ENCODE peak calls at places on chromosomes 2 and 18, in eight cellular contexts. M, A, H, J, R, S, O and Z are unnamed samples.

GRCh38 chr2:24749069-24749691 is 44.0 kb downstream of the PTRHD1 start:
- DNase-seq in J (no peak), A (no peak), R (no peak), O (no peak), H (no peak), S (no peak), M (no peak), Z (no peak)

GRCh38 chr2:43441195-43441594 is 154.6 kb downstream of the THADA start:
- DNase-seq in M (no peak), A (no peak), O (no peak), H (no peak), S (no peak), J (no peak), R (no peak), Z (no peak)

GRCh38 chr18:57329856-57330255 is 22.5 kb upstream of the ST8SIA3 start:
- DNase-seq in A (no peak), J (no peak), M (no peak), S (no peak), H (no peak), R (no peak), O (no peak), Z (no peak)

GRCh38 chr2:212494413-212495020 is 44.1 kb downstream of the ERBB4 start:
- DNase-seq in M (no peak), H (no peak), S (no peak), O (no peak), A (no peak), J (no peak), R (no peak), Z (no peak)

GRCh38 chr2:112275887-112276773 is 733 bp downstream of the ZC3H6 start:
- DNase-seq in O (peak), A (peak), H (peak), S (peak), M (peak), R (peak), J (peak), Z (peak)

GRCh38 chr2:156892449-156893335 is 364.8 kb upstream of the GALNT5 start:
- DNase-seq in A (no peak), H (peak), S (peak), M (no peak), J (no peak), O (peak), R (peak), Z (no peak)

GRCh38 chr2:15561574-15562344 is 625 bp upstream of the NBAS start:
- DNase-seq in M (no peak), H (peak), A (no peak), S (peak), J (no peak), O (peak), R (peak), Z (peak)

GRCh38 chr2:78999410-78999809 is 26.1 kb upstream of the REG3G start:
- DNase-seq in A (no peak), R (no peak), M (no peak), S (no peak), O (no peak), H (no peak), J (no peak), Z (no peak)

GRCh38 chr18:24397694-24398365 is at the start of gene OSBPL1A:
- DNase-seq in S (peak), H (peak), J (peak), R (peak), M (peak), A (peak), O (peak), Z (peak)

GRCh38 chr2:231396058-231396821 is 730 bp downstream of the B3GNT7 start:
- DNase-seq in H (no peak), M (no peak), S (no peak), O (no peak), A (no peak), J (no peak), R (no peak), Z (no peak)

GRCh38 chr18:51017140-51017874 is 12.7 kb upstream of the SMAD4 start:
- DNase-seq in M (no peak), J (no peak), O (no peak), H (no peak), R (peak), A (no peak), S (no peak), Z (no peak)

GRCh38 chr2:200159829-200160781 is 146.4 kb upstream of the SPATS2L start:
- DNase-seq in H (peak), M (no peak), R (peak), A (no peak), O (peak), S (no peak), J (no peak), Z (no peak)

GRCh38 chr2:109324859-109325258 is 195.9 kb downstream of the SH3RF3 start:
- DNase-seq in A (no peak), R (peak), H (peak), O (peak), M (peak), J (peak), S (no peak), Z (peak)

GRCh38 chr2:160293401-160293911 is 93.4 kb upstream of the ITGB6 start:
- DNase-seq in H (peak), O (peak), J (no peak), M (no peak), R (peak), S (no peak), A (no peak), Z (no peak)

GRCh38 chr2:201130524-201131186 is 14.7 kb downstream of the CFLAR start:
- DNase-seq in O (peak), J (no peak), A (no peak), S (no peak), M (no peak), H (peak), R (peak), Z (no peak)

GRCh38 chr2:240785424-240786335 is 34.3 kb downstream of the KIF1A start:
- DNase-seq in O (no peak), H (no peak), S (no peak), J (no peak), A (peak), R (no peak), M (peak), Z (no peak)

GRCh38 chr18:3607309-3608098 is 157.5 kb downstream of the TGIF1 start:
- DNase-seq in S (no peak), A (no peak), H (no peak), R (no peak), M (no peak), J (no peak), O (no peak), Z (no peak)
- H3K27ac ChIP-seq in S (no peak), A (no peak), H (no peak), R (peak), M (peak), J (no peak), O (no peak), Z (no peak)

GRCh38 chr18:26454616-26455015 is 93.7 kb downstream of the KCTD1 start:
- DNase-seq in S (no peak), M (no peak), R (no peak), A (no peak), H (no peak), O (no peak), J (no peak), Z (no peak)

GRCh38 chr18:26457611-26458350 is 90.6 kb downstream of the KCTD1 start:
- DNase-seq in M (no peak), A (no peak), S (no peak), H (no peak), R (no peak), O (no peak), J (no peak), Z (no peak)

GRCh38 chr18:26457195-26457594 is 91.2 kb downstream of the KCTD1 start:
- DNase-seq in R (no peak), M (no peak), O (no peak), S (no peak), A (no peak), H (no peak), J (no peak), Z (no peak)

GRCh38 chr18:26455639-26456038 is 92.7 kb downstream of the KCTD1 start:
- DNase-seq in H (no peak), O (no peak), S (no peak), A (no peak), J (no peak), R (no peak), M (no peak), Z (no peak)

GRCh38 chr18:26456070-26456491 is 92.3 kb downstream of the KCTD1 start:
- DNase-seq in M (no peak), R (no peak), S (no peak), O (no peak), A (no peak), H (no peak), J (no peak), Z (no peak)
- TF ChIP-seq CTCF in M (no peak), R (no peak), S (no peak), O (no peak), A (no peak), H (peak), J (no peak), Z (no peak)

DNA sequence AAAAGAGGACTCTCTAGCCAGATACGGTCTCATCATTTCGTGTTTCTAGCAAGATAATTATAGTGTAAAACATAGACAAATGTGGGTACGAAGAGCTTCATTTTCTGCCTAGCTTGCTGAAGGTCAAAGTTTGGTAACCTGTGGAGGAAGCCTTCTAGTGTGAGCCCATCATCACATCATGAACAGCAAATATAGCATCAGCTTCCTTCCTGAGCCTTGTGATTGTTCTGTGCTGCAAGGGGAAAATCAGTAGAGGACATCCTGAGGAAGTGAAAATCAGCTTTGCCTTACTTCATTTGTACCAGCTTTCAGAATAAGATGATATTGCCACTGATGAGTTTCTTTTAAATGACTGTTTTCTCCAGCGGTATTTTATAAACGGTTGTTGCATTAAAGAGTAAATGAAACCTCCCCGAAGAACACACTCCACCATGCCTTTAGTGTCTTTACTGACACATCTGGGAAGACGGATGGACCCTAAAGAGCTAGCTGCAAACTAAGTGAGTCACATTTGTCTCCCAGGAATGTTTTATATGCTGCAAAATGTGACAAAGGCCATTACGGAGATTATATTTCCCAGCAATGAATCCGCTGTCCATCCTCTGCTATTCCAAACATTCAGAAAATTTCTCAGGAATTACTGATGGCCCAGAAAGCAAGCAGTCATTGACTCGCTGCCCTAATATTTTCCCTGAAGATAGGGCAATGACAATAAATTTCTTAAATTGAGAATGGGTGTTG is 1272.9 kb downstream of the SUCLG1 start:
- DNase-seq in J (no peak), A (no peak), S (no peak), R (no peak), H (no peak), O (no peak), M (no peak), Z (no peak)
- H3K27ac ChIP-seq in J (no peak), A (no peak), S (no peak), R (no peak), H (no peak), O (no peak), M (no peak), Z (no peak)

GRCh38 chr2:9877026-9877425 is 33.8 kb downstream of the TAF1B start:
- DNase-seq in J (no peak), A (no peak), H (peak), O (no peak), S (no peak), R (no peak), M (no peak), Z (no peak)

GRCh38 chr2:9877726-9878125 is 34.5 kb downstream of the TAF1B start:
- DNase-seq in R (no peak), O (no peak), J (no peak), A (no peak), M (no peak), S (no peak), H (no peak), Z (no peak)

GRCh38 chr2:9867876-9868275 is 24.6 kb downstream of the TAF1B start:
- DNase-seq in A (no peak), O (no peak), J (no peak), M (no peak), H (no peak), R (no peak), S (no peak), Z (no peak)

GRCh38 chr2:9873337-9873736 is 30.1 kb downstream of the TAF1B start:
- DNase-seq in R (no peak), H (no peak), O (no peak), A (no peak), S (no peak), M (no peak), J (no peak), Z (no peak)
- TF ChIP-seq CTCF in R (no peak), H (no peak), O (no peak), A (no peak), S (no peak), M (no peak), J (no peak), Z (no peak)

GRCh38 chr2:27212626-27213471 is 781 bp upstream of the SLC5A6 start:
- DNase-seq in A (no peak), M (no peak), J (no peak), R (peak), H (peak), O (peak), S (peak), Z (no peak)
- H3K27ac ChIP-seq in A (peak), M (peak), J (peak), R (peak), H (peak), O (peak), S (peak), Z (peak)

GRCh38 chr18:12552884-12553242 is 105.0 kb downstream of the SPIRE1 start:
- DNase-seq in M (no peak), H (peak), S (no peak), A (no peak), R (no peak), O (no peak), J (no peak), Z (no peak)
- TF ChIP-seq CTCF in M (no peak), H (no peak), S (no peak), A (no peak), R (no peak), O (no peak), J (no peak), Z (no peak)

DNA sequence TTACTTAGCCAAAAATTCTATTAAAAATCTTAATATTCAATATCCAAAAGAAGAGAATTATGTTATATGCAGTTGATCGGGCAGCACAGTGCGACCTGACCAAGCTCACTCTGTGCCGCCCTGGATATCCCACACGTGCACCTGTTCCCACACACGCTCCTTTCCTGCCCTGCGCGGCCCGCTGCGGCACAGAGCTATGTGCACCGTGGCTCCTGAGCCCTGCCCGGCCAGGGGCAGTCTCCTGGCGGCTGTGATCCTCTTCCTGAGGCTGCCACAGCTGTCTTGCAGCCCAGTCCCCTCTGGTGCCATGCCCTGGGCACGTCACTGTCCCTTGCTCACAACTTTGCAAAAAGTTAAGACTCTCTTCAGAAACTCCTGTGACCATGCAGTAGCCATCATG is 29.3 kb downstream of the TRAPPC12 start:
- DNase-seq in H (no peak), A (no peak), R (no peak), O (no peak), J (no peak), S (no peak), M (no peak), Z (no peak)
- H3K27ac ChIP-seq in H (no peak), A (no peak), R (no peak), O (no peak), J (no peak), S (no peak), M (no peak), Z (no peak)

DNA sequence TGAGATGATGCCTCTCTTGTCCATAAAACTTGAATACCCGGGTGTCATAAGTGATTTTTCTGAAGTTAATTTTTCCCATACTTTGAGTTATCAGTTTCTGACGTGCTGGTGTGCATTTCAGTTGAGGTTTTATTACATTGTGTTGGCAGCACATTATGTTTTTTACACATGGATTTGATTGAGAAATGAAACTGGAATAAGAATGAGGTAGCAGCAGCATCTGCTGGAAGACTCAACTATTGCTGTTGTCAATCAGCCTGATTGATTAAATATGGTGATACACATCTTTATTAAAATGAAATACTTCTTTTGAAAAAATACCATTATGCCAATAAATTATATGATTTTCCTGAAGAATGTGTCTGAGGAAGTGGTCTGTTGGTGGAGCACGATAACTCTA is 60.5 kb downstream of the INSIG2 start:
- DNase-seq in M (no peak), S (no peak), A (no peak), H (no peak), O (no peak), J (no peak), R (no peak), Z (no peak)
- TF ChIP-seq CTCF in M (no peak), S (no peak), A (peak), H (peak), O (no peak), J (peak), R (peak), Z (peak)

GRCh38 chr2:38523728-38524437 is 78.8 kb downstream of the HNRNPLL start:
- DNase-seq in H (no peak), O (no peak), M (no peak), R (no peak), J (no peak), A (no peak), S (no peak), Z (no peak)

GRCh38 chr2:38526195-38526594 is 76.5 kb downstream of the HNRNPLL start:
- DNase-seq in R (no peak), J (no peak), A (no peak), O (peak), H (peak), S (no peak), M (no peak), Z (no peak)

GRCh38 chr2:38521835-38522234 is 80.9 kb downstream of the HNRNPLL start:
- DNase-seq in A (no peak), S (no peak), J (no peak), R (no peak), H (no peak), M (no peak), O (no peak), Z (no peak)

GRCh38 chr2:38522754-38523349 is 79.9 kb downstream of the HNRNPLL start:
- DNase-seq in J (no peak), H (no peak), S (no peak), A (no peak), R (no peak), O (no peak), M (no peak), Z (no peak)

DNA sequence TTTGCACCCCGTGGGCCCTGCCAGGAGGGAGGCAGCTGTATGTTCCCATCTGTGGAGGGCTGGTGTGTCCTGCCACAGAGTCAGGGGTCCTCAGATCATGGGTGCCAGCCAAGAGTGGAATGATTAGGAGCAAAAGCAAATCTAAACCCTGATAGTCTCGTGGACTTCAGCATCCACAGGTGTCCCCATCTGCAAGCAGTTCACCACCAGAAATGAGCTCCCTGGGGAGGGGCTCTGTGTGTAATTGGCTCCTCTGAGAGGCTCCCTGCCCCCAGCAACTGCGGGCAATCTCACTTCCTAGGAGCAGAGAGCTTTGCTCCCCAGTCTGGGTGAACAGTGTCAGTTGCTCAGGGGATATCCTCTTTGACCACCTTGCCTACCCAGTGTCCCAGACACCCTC is 78.1 kb downstream of the HNRNPLL start:
- DNase-seq in H (no peak), R (no peak), A (no peak), J (no peak), S (no peak), M (no peak), O (no peak), Z (no peak)
- H3K27ac ChIP-seq in H (no peak), R (no peak), A (no peak), J (no peak), S (no peak), M (no peak), O (no peak), Z (no peak)